ENCODE peak calls at places on chromosomes 16 and 17, in five cellular contexts. I is dorsolateral prefrontal cortex, J is K562, C is B cell, K is mucosa of descending colon. P is an unnamed sample.

GRCh38 chr16:4859900-4860255 is 12.6 kb downstream of the UBN1 start:
- DNase-seq in I (no peak), J (no peak), C (no peak), K (no peak), P (no peak)

GRCh38 chr16:4801051-4801961 is 1.1 kb downstream of the ROGDI start:
- DNase-seq in I (no peak), J (no peak), C (no peak), K (peak), P (no peak)

GRCh38 chr17:66829883-66830282 is 5.0 kb upstream of the CACNG5 start:
- DNase-seq in I (no peak), J (no peak), C (no peak), K (no peak), P (no peak)

GRCh38 chr16:83901101-83901500 is 2.2 kb downstream of the MLYCD start:
- DNase-seq in I (no peak), J (no peak), C (no peak), K (no peak), P (no peak)

GRCh38 chr16:71846443-71846842 is 667 bp downstream of the ATXN1L start:
- DNase-seq in I (no peak), J (no peak), C (no peak), K (peak), P (no peak)

GRCh38 chr16:89890200-89890599 is 16.8 kb downstream of the TCF25 start:
- DNase-seq in I (no peak), J (no peak), C (no peak), K (no peak), P (no peak)

GRCh38 chr17:1643293-1643998 is 2.1 kb downstream of the SCARF1 start:
- DNase-seq in I (no peak), J (no peak), C (no peak), K (peak), P (peak)

GRCh38 chr17:49990921-49991320 is 4.1 kb downstream of the DLX3 start:
- DNase-seq in I (no peak), J (no peak), C (no peak), K (no peak), P (no peak)

GRCh38 chr17:75826561-75827290 is 17.5 kb downstream of the UNC13D start:
- DNase-seq in I (no peak), J (no peak), C (no peak), K (no peak), P (peak)

GRCh38 chr16:87387942-87388817 is 4.0 kb upstream of the MAP1LC3B start:
- DNase-seq in I (peak), J (peak), C (peak), K (peak), P (peak)

GRCh38 chr17:31449746-31450145 is 58.3 kb downstream of the RAB11FIP4 start:
- DNase-seq in I (no peak), J (no peak), C (no peak), K (no peak), P (no peak)

GRCh38 chr16:84332975-84333684 is 35.2 kb upstream of the ATP2C2 start:
- DNase-seq in I (no peak), J (no peak), C (no peak), K (peak), P (no peak)

GRCh38 chr17:36942631-36943125 is 5.4 kb downstream of the LHX1 start:
- DNase-seq in I (no peak), J (no peak), C (no peak), K (no peak), P (peak)

GRCh38 chr17:43790311-43790940 is 10.2 kb downstream of the CFAP97D1 start:
- DNase-seq in I (peak), J (no peak), C (no peak), K (peak), P (no peak)
- TF ChIP-seq CTCF in I (peak), J (no peak), C (no peak), K (no peak), P (no peak)

GRCh38 chr17:28912938-28913333 is 10.1 kb upstream of the DHRS13 start:
- DNase-seq in I (no peak), J (no peak), C (peak), K (no peak), P (no peak)

GRCh38 chr17:28908640-28909098 is 5.8 kb upstream of the DHRS13 start:
- DNase-seq in I (no peak), J (no peak), C (peak), K (peak), P (no peak)

GRCh38 chr17:28911411-28912045 is 8.6 kb upstream of the DHRS13 start:
- DNase-seq in I (no peak), J (no peak), C (peak), K (no peak), P (no peak)

GRCh38 chr17:28910534-28910933 is 7.7 kb upstream of the DHRS13 start:
- DNase-seq in I (no peak), J (no peak), C (no peak), K (no peak), P (no peak)

DNA sequence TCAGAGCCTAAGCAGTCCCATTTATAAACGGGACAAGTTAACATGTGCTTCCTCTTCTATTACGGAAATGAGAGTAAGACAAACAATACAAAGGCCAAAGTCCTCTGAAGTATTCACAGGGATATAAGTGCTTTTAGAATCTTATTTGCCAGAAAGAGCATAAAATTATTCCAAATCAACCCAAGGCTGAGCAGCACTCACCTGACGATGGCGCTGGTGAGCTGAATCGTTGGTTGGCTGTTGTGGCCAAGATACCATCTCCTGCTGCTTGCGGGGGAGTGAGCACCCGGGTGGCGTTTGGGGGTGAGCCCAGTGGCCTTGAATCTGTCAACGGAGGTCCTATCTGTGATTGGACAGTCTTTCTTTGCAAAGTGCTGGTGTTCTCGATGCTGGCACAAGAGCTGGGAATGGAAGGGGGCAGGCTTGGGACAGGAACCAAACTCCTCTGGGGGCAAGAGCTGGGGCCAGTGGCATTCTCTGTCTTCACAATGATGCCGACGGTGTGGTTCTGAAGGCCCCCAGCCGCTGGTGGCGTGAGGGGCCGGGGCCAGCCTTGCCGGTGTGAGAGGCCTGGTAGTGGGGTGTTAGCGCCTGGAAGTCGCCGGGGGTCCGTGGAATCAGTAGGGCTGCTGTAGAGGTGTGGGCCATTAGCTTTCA is 9.5 kb upstream of the DHRS13 start:
- DNase-seq in I (no peak), J (peak), C (peak), K (peak), P (no peak)
- TF ChIP-seq CTCF in I (no peak), J (peak), C (no peak), K (peak), P (peak)

GRCh38 chr16:65904361-65904760 is 462.1 kb upstream of the CDH5 start:
- DNase-seq in I (no peak), J (no peak), C (no peak), K (no peak), P (no peak)
- TF ChIP-seq CTCF in I (no peak), J (no peak), C (no peak), K (no peak), P (no peak)

DNA sequence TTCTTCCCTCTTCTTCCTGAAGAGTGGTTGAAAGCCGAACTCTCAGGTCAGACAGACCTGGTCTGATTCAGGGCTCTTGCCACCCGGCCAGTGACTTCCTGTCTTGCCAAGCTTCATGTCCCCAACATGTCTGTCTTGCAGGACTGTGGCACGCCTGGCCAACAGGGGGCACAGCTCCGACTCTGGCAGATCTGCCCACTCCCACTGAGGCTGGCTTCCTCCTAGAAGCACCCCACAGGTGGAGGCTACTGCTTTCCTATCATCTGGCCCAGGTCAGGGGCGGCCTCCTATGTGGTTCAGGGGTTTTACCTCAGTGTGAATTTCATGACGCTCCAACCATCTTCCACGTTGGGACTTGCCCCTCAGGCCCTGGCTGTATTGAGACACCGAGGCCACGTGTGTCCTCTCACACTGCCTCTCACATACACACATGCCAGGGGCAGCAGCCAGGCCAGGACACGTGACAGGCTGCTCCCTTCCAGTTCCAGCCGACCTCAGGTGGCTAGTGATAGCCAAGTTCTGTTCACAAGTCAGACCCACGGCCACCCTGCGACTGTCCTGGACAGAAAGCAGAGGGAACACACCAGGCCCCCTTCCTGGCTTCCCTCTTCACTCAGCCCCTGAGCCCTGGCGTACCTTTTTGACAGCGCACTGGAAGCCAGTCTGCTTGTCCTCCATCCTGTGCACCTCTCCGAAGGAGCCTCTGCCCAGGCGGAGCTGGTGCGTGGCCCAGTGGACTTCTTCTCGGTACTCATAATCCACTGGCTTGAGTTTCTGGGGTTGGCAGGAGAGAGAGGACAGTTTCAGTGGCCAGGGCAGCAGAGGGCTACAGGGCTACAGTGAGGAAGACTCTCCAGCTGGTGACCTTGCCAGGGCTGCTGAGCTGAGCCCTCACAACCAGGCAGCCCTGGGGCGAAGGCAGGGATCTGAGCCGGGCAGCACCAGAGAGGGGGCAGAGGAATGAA is 22.6 kb upstream of the SPATA32 start:
- DNase-seq in I (no peak), J (no peak), C (peak), K (peak), P (no peak)
- TF ChIP-seq CTCF in I (no peak), J (peak), C (peak), K (no peak), P (peak)

DNA sequence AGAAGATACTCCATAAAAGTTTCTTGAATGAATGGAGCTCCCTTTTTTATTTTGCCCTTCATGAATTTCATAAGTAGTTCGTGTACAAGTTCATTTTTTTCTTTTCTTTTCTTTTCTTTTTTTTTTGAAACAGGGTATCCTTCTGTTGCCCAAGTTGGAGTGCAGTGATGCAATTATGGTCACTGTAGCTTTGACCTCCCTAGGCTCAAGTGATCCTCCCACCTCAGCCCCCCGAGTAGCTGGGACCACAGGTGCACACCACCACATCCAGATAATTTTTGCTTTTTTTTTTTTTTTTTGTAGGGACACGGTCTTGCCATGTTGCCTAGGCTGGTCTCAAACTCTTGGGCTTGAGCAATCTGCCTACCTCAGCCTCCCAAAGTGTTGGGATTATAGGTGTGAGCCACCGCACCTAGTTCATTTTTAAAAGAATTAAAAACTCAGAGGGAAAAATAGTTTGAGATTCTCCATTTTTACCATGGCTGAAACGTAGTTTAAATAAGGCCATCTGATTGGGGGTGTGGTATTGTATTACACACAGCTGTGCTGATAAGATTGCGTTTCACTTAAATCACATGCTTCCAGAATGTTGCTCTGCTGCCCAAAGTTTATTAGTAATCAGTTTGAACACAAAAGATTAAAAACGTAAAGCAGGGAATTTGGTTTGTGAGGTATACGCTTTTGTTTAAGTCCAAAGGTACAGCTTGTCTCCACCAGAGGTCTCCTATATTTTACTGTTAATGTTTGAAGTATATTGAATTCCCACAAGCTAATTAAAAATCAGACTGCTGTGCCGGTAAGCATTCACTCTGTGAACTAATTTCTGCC is 154.1 kb downstream of the SOCS1 start:
- DNase-seq in I (no peak), J (peak), C (no peak), K (no peak), P (no peak)
- TF ChIP-seq CTCF in I (no peak), J (peak), C (no peak), K (no peak), P (no peak)

DNA sequence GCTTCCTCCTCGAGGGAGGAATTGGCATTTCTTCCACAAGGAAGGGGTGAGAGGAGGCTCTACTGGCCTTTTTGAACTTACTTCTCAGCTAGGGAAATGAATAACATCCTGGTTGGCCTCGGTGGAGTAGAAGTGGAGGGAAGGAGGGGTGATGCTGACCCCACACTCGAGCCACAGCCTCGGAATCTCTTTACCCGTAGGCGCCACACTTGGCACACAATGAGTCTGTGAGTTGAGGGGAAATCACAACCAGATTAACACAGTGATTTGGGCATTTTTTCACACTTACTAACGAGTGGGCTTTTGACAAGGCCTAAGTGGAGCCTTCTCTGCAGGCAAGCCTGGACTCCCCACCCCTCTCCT is 47.3 kb upstream of the TBX2 start:
- DNase-seq in I (no peak), J (no peak), C (no peak), K (no peak), P (no peak)
- TF ChIP-seq CTCF in I (no peak), J (no peak), C (no peak), K (no peak), P (no peak)

DNA sequence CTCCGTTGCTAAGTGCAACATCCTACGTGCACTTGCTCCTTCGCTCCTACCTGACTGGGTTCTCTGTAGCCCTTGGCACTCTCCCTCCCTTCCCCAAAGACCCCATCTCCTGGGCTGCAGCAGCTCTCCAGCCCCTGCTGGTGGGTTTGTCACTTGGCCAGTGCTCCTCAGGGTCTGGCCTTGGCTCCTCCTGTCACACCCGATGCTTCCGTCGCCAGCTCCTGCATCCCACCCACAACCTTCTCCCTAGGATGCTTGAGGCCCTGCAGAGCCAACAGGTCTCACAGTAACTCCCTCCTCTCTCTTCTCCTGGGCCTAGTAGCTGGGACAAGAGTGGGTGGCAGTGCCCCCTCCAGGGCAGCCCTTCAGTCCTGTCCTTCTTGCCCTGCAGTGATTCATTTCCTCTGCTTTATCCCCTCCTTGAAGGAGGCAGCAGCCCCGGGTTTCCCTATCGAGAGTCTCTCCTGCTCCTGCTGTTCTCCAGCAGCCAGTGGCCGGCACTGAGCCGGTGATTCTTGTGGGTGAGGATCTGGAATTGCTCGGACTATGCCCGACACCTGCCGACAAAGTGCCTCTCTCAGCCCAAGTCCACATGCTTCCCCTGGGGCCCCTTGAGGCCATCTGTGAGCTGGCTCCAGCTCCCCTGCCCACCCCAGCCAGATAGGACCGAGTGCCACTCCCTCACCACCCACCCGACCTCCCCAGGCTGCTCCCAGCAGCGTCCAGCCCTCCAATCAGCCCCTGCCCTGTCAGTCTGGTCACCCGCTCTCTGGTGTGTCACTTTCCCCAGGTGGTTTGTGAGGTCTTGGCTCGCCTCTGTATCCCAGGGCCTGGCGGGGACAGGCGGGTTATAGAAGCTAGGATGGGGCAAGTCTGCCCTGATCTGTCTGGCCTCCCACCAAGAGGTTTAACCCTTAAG is 3.8 kb downstream of the LITAFD start:
- DNase-seq in I (no peak), J (no peak), C (no peak), K (no peak), P (no peak)
- TF ChIP-seq CTCF in I (no peak), J (no peak), C (no peak), K (no peak), P (no peak)

GRCh38 chr16:67525176-67525860 is 3.3 kb upstream of the RIPOR1 start:
- DNase-seq in I (no peak), J (no peak), C (no peak), K (no peak), P (no peak)
- TF ChIP-seq CTCF in I (no peak), J (peak), C (no peak), K (no peak), P (no peak)

GRCh38 chr16:1691276-1691675 is 13.2 kb downstream of the JPT2 start:
- DNase-seq in I (no peak), J (no peak), C (no peak), K (no peak), P (no peak)
- TF ChIP-seq CTCF in I (no peak), J (no peak), C (no peak), K (no peak), P (no peak)

P was measured in GM13977.